ENCODE peak calls at places on chromosomes 1 and 21, in six cellular contexts. Y, F, W, J, N and L are unnamed samples.

GRCh38 chr1:30450818-30451233 is 272.6 kb downstream of the MATN1 start:
- DNase-seq in Y (no peak), F (no peak), W (no peak), J (no peak), N (no peak), L (no peak)

GRCh38 chr1:169493251-169493650 is 7.5 kb upstream of the SLC19A2 start:
- DNase-seq in Y (no peak), F (no peak), W (no peak), J (no peak), N (no peak), L (no peak)

GRCh38 chr1:150259758-150260669 is 2.4 kb downstream of the CA14 start:
- DNase-seq in Y (peak; percentile 22), F (no peak), W (peak; percentile 42), J (peak; percentile 80), N (no peak), L (peak; percentile 76)

GRCh38 chr1:117843791-117844190 is 85.6 kb downstream of the GDAP2 start:
- DNase-seq in Y (no peak), F (no peak), W (no peak), J (no peak), N (no peak), L (no peak)

GRCh38 chr21:31289702-31290101 is 54.4 kb downstream of the TIAM1 start:
- DNase-seq in Y (no peak), F (no peak), W (no peak), J (no peak), N (no peak), L (no peak)

GRCh38 chr1:44089371-44090070 is 29.1 kb upstream of the KLF17 start:
- DNase-seq in Y (peak; percentile 32), F (no peak), W (no peak), J (no peak), N (no peak), L (peak; percentile 91)

GRCh38 chr1:26824735-26825134 is 1.8 kb upstream of the ZDHHC18 start:
- DNase-seq in Y (no peak), F (no peak), W (no peak), J (no peak), N (no peak), L (no peak)

GRCh38 chr1:55245781-55246180 is 30.6 kb upstream of the USP24 start:
- DNase-seq in Y (no peak), F (no peak), W (peak; percentile 49), J (no peak), N (no peak), L (no peak)

GRCh38 chr1:195790514-195791168 is 817.6 kb downstream of the KCNT2 start:
- DNase-seq in Y (no peak), F (no peak), W (no peak), J (no peak), N (no peak), L (no peak)

DNA sequence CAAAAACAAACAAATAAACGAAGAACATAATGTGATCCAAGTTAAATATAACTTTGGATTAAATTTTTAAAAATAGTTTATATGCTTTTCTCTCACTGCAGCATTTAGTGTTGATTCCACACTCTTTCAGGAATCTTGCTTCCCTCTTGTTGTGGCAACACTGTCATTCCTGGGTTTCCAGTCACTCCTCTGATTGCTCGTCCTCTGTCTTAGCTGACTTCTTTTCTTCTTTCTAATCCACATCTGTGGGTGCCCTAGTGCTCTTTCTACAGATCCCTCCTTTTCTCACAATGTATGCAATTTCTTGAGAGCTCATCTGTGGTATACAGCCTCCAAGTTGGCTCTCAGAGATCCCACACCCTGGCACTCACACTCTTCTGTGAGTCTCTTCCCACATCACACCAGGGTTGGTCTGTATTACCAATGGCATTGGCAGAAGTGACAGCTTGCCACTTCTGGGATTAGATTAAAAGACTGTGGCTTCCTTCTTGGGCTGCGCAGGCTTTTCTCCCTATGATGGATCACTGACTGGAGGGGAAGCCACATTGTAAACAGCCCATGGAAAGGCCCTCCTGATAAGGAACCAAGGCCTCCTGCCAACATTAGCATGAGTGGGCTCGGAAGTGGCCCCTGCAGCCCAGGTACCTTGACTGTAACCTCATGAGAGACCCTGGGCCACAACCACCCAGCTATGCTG is 11.5 kb upstream of the MYOC start:
- DNase-seq in Y (no peak), F (no peak), W (no peak), J (no peak), N (no peak), L (no peak)
- H3K27ac ChIP-seq in Y (no peak overlapping the region), F (no peak overlapping the region), W (no peak overlapping the region), J (no peak overlapping the region), N (peak overlapping the region; percentile 23), L (no peak overlapping the region)

GRCh38 chr1:113692342-113692741 is 66.9 kb downstream of the PHTF1 start:
- DNase-seq in Y (no peak), F (no peak), W (no peak), J (no peak), N (no peak), L (no peak)
- H3K9me3 ChIP-seq in Y (no peaks in the 10 kb centered on the region), F (peaks cover 7% of the 10 kb centered on the region), W (peaks cover 18% of the 10 kb centered on the region), J (no peaks in the 10 kb centered on the region), N (peaks cover 9% of the 10 kb centered on the region), L (peaks cover 5% of the 10 kb centered on the region)

GRCh38 chr1:234372011-234372757 is 1.1 kb upstream of the COA6 start:
- DNase-seq in Y (no peak), F (no peak), W (no peak), J (no peak), N (no peak), L (no peak)

GRCh38 chr1:234373938-234374240 is 633 bp downstream of the COA6 start:
- DNase-seq in Y (no peak), F (no peak), W (no peak), J (no peak), N (no peak), L (no peak)

GRCh38 chr1:234373064-234373937 is at the start of gene COA6:
- DNase-seq in Y (peak; percentile 97), F (peak; percentile 82), W (peak; percentile 98), J (peak; percentile 93), N (peak; percentile 73), L (peak; percentile 98)

GRCh38 chr1:234371414-234371813 is 1.8 kb upstream of the COA6 start:
- DNase-seq in Y (no peak), F (no peak), W (no peak), J (no peak), N (no peak), L (no peak)

DNA sequence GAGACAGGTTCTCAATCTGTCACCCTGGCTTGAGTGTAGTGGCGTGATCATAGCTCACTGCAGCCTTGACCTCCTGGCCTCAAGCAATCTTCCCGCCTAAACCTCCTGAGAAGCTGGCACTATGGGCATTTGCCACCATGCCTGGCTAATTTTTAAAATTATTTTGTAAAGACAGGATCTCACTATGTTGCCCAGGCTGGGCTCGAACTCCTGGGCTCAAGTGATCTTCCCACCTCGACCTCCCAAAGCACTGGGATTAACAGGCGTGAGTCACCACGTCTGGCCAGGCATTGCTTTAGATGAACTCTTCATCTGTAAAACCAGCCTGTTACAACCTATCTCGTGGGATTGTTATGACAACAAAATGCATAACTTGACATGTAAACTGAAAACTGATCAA is 2.4 kb downstream of the COA6 start:
- DNase-seq in Y (no peak), F (no peak), W (no peak), J (no peak), N (no peak), L (no peak)
- H3K36me3 ChIP-seq in Y (peaks cover 10% of the 10 kb centered on the region), F (peaks cover 17% of the 10 kb centered on the region), W (peaks cover 47% of the 10 kb centered on the region), J (peaks cover 7% of the 10 kb centered on the region), N (peaks cover 6% of the 10 kb centered on the region), L (peaks cover 16% of the 10 kb centered on the region)

DNA sequence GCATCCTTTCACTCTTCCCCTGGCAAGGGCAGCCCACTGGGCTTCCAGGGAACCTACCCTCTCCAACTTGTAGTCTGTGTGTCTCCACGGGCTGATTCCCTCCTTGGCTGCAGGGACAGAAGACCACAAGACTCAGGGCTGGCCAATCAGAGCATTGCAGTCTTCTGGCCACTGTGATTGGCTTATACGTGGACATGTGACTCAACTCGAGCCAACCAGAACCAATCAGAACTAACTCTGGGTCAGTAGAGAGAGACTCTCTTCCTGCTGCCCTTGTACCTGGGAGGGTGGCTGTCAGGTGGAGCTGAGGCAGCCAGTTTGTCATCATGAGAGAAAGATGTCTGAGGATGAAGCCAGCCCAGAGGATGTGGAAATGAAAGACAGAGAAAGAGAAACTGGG is 64.0 kb downstream of the DHRS3 start:
- DNase-seq in Y (no peak), F (no peak), W (no peak), J (no peak), N (no peak), L (no peak)
- H3K27ac ChIP-seq in Y (no peak overlapping the region), F (no peak overlapping the region), W (no peak overlapping the region), J (no peak overlapping the region), N (peak overlapping the region; percentile 87), L (peak overlapping the region; percentile 76)

GRCh38 chr1:3034728-3035610 is 13.7 kb downstream of the ACTRT2 start:
- DNase-seq in Y (peak; percentile 1), F (no peak), W (no peak), J (no peak), N (no peak), L (no peak)
- H3K9me3 ChIP-seq in Y (no peaks in the 10 kb centered on the region), F (no peaks in the 10 kb centered on the region), W (no peaks in the 10 kb centered on the region), J (no peaks in the 10 kb centered on the region), N (no peaks in the 10 kb centered on the region), L (no peaks in the 10 kb centered on the region)

GRCh38 chr1:151565500-151566189 is 25.5 kb downstream of the TUFT1 start:
- DNase-seq in Y (no peak), F (no peak), W (no peak), J (no peak), N (no peak), L (no peak)
- H3K36me3 ChIP-seq in Y (no peaks in the 10 kb centered on the region), F (no peaks in the 10 kb centered on the region), W (peaks cover 15% of the 10 kb centered on the region), J (no peaks in the 10 kb centered on the region), N (peaks cover 6% of the 10 kb centered on the region), L (no peaks in the 10 kb centered on the region)

DNA sequence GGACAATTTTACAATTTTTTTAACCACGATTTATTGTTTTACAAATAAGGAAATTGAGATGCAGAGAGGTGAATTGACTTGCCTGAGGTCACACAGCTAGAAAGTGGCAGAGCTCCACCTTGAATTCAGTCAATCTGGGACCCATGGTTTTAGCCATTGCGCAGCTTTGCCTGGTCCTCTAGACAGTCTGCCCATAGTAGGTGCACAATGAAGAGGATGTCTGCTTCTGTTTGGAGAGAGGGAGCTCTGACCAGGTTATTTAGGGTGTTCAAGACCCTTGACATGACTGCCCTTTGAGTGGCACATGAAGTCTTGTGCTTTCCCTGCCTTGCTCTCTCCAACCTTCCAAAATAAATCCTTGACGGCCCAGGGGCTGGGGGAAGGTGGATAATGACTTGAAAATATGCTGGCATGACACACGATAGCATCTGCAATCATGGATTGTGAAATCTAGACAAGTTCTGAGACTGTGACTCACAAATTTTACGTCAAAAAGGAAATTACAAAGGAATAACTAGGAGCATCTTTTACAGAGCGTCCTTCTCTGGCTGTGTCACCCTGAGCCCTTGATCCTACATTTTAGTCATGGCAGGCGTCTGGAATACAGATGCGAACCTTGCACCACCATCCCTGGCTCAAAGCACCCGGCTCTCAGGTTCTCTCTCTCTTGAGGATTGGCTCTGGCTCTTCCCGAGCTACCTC is 26.2 kb upstream of the ID3 start:
- DNase-seq in Y (peak; percentile 97), F (no peak), W (peak; percentile 99), J (no peak), N (no peak), L (peak; percentile 63)
- H3K27ac ChIP-seq in Y (peak overlapping the region; percentile 84), F (no peak overlapping the region), W (no peak overlapping the region), J (no peak overlapping the region), N (no peak overlapping the region), L (peak overlapping the region; percentile 61)

GRCh38 chr1:152707860-152708259 is at the start of gene LCE4A:
- DNase-seq in Y (no peak), F (no peak), W (no peak), J (no peak), N (no peak), L (no peak)
- H3K9me3 ChIP-seq in Y (no peaks in the 10 kb centered on the region), F (no peaks in the 10 kb centered on the region), W (peaks cover 7% of the 10 kb centered on the region), J (no peaks in the 10 kb centered on the region), N (no peaks in the 10 kb centered on the region), L (no peaks in the 10 kb centered on the region)